ENCODE peak calls at places on chromosomes 16 and 17, in five cellular contexts. One of them, this sample, is unnamed.

GRCh38 chr16:78372302-78372701 is 272.8 kb downstream of the WWOX start:
- DNase-seq in natural killer cell: no peak
- DNase-seq in stomach: no peak
- DNase-seq in neural progenitor cell: peak; percentile 29
- DNase-seq in AG10803: no peak
- DNase-seq in this sample: no peak

GRCh38 chr16:77332792-77333191 is 102.0 kb downstream of the ADAMTS18 start:
- DNase-seq in natural killer cell: no peak
- DNase-seq in neural progenitor cell: no peak
- DNase-seq in stomach: no peak
- DNase-seq in AG10803: peak; percentile 26
- DNase-seq in this sample: no peak

GRCh38 chr17:77948690-77949114 is 9.8 kb upstream of the TNRC6C start:
- DNase-seq in neural progenitor cell: peak; percentile 66
- DNase-seq in AG10803: peak; percentile 54
- DNase-seq in stomach: no peak
- DNase-seq in natural killer cell: no peak
- DNase-seq in this sample: no peak

GRCh38 chr16:74606521-74607309 is at the start of gene GLG1:
- DNase-seq in neural progenitor cell: peak; percentile 97
- DNase-seq in natural killer cell: peak; percentile 93
- DNase-seq in AG10803: peak; percentile 89
- DNase-seq in stomach: peak; percentile 93
- DNase-seq in this sample: peak; percentile 88

GRCh38 chr17:28963841-28964240 is 12.5 kb upstream of the PHF12 start:
- DNase-seq in AG10803: no peak
- DNase-seq in neural progenitor cell: no peak
- DNase-seq in natural killer cell: no peak
- DNase-seq in stomach: no peak
- DNase-seq in this sample: no peak

GRCh38 chr16:89406277-89406888 is 84.0 kb downstream of the ANKRD11 start:
- DNase-seq in stomach: no peak
- DNase-seq in AG10803: no peak
- DNase-seq in natural killer cell: no peak
- DNase-seq in neural progenitor cell: no peak
- DNase-seq in this sample: no peak

GRCh38 chr16:4519274-4520058 is 19.1 kb downstream of the CDIP1 start:
- DNase-seq in neural progenitor cell: no peak
- DNase-seq in natural killer cell: no peak
- DNase-seq in stomach: no peak
- DNase-seq in AG10803: no peak
- DNase-seq in this sample: no peak

GRCh38 chr16:11407047-11407982 is 62.1 kb downstream of the RMI2 start:
- DNase-seq in natural killer cell: peak; percentile 57
- DNase-seq in AG10803: peak; percentile 67
- DNase-seq in neural progenitor cell: peak; percentile 77
- DNase-seq in stomach: peak; percentile 83
- DNase-seq in this sample: peak; percentile 77

GRCh38 chr17:46020023-46020735 is 21.1 kb downstream of the STH start:
- DNase-seq in AG10803: no peak
- DNase-seq in natural killer cell: peak; percentile 77
- DNase-seq in neural progenitor cell: no peak
- DNase-seq in stomach: no peak
- DNase-seq in this sample: no peak

GRCh38 chr16:28280881-28281836 is 11.2 kb upstream of the SBK1 start:
- DNase-seq in natural killer cell: no peak
- DNase-seq in AG10803: no peak
- DNase-seq in neural progenitor cell: peak; percentile 32
- DNase-seq in stomach: no peak
- DNase-seq in this sample: no peak

GRCh38 chr17:81040791-81041337 is 5.9 kb downstream of the BAIAP2 start:
- DNase-seq in AG10803: no peak
- DNase-seq in natural killer cell: no peak
- DNase-seq in neural progenitor cell: peak; percentile 52
- DNase-seq in stomach: no peak
- DNase-seq in this sample: no peak
- TF ChIP-seq CTCF in AG10803: peak; percentile 52
- TF ChIP-seq CTCF in natural killer cell: no peak
- TF ChIP-seq CTCF in neural progenitor cell: peak; percentile 52
- TF ChIP-seq CTCF in stomach: peak; percentile 19
- TF ChIP-seq CTCF in this sample: peak; percentile 61

DNA sequence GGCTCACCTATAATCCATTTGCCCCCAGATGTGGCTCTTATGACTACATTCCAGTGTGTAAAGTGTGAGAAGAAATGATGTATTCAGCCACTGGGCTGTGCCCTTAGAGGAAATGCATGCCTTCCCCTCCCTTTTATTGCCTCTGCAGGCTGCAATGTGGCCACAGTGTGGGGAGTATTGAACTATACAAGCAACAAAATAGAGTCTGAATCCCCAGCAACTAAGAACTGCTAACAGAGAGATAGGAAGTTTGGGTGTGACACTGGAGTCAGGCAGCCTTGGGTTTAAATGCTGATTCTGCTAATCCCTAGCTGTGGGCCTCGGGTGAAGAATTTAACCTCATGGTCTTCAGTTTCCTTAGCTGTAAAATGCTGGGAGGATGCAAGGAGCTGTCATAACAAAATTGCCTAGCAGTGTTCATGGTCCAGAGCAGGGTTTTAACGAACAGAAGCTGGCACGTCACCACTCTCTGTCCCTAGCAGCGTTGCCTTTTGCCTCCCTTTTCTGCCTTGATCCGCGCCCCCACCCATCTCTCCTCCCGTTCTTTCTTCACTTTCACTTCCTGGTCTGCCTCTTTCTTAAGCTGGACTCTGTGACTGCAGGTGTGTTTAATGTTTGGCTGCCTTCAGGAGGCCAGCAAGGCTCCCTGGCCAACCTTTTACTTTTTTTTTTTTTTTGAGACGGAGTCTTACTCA is 50.4 kb downstream of the KPNA2 start:
- DNase-seq in stomach: peak; percentile 43
- DNase-seq in neural progenitor cell: peak; percentile 16
- DNase-seq in natural killer cell: no peak
- DNase-seq in AG10803: no peak
- DNase-seq in this sample: no peak
- TF ChIP-seq CTCF in stomach: no peak
- TF ChIP-seq CTCF in neural progenitor cell: no peak
- TF ChIP-seq CTCF in natural killer cell: no peak
- TF ChIP-seq CTCF in AG10803: no peak
- TF ChIP-seq CTCF in this sample: no peak

GRCh38 chr17:20184191-20184590 is 175.0 kb downstream of the SPECC1 start:
- DNase-seq in neural progenitor cell: no peak
- DNase-seq in natural killer cell: no peak
- DNase-seq in AG10803: no peak
- DNase-seq in stomach: no peak
- DNase-seq in this sample: no peak
- TF ChIP-seq CTCF in neural progenitor cell: no peak
- TF ChIP-seq CTCF in natural killer cell: no peak
- TF ChIP-seq CTCF in AG10803: no peak
- TF ChIP-seq CTCF in stomach: no peak
- TF ChIP-seq CTCF in this sample: no peak

DNA sequence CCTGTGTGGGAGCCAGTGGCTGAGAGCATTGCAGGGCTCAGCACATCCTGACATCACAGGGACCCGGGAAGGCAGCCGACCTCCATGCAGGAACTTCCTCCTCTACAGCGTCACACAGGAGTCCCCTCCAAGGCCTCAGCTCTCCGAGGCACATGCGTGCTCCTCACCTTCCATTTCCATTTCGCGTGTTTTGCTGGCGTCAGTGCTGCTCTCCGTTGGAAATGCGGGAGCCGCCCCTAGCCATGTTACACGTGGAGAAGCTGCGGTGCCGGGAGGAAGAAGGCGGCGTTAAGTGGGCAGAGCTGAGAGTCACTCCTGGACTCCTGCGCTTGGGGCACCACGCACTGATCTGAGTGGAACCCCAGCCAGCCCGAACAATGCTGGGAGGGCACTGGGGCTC is 25.2 kb upstream of the CRISPLD2 start:
- DNase-seq in stomach: no peak
- DNase-seq in natural killer cell: no peak
- DNase-seq in AG10803: no peak
- DNase-seq in neural progenitor cell: no peak
- DNase-seq in this sample: no peak
- TF ChIP-seq CTCF in stomach: no peak
- TF ChIP-seq CTCF in natural killer cell: no peak
- TF ChIP-seq CTCF in AG10803: no peak
- TF ChIP-seq CTCF in neural progenitor cell: no peak
- TF ChIP-seq CTCF in this sample: no peak

GRCh38 chr17:30717290-30718098 is 107.0 kb downstream of the CRLF3 start:
- DNase-seq in neural progenitor cell: no peak
- DNase-seq in AG10803: no peak
- DNase-seq in natural killer cell: no peak
- DNase-seq in stomach: no peak
- DNase-seq in this sample: no peak

GRCh38 chr17:30720013-30720471 is 104.5 kb downstream of the CRLF3 start:
- DNase-seq in neural progenitor cell: no peak
- DNase-seq in AG10803: no peak
- DNase-seq in stomach: peak; percentile 15
- DNase-seq in natural killer cell: peak; percentile 10
- DNase-seq in this sample: no peak

GRCh38 chr17:30716461-30717289 is 107.8 kb downstream of the CRLF3 start:
- DNase-seq in stomach: no peak
- DNase-seq in AG10803: peak; percentile 26
- DNase-seq in natural killer cell: no peak
- DNase-seq in neural progenitor cell: no peak
- DNase-seq in this sample: no peak
- TF ChIP-seq CTCF in stomach: no peak
- TF ChIP-seq CTCF in AG10803: peak; percentile 25
- TF ChIP-seq CTCF in natural killer cell: no peak
- TF ChIP-seq CTCF in neural progenitor cell: peak; percentile 31
- TF ChIP-seq CTCF in this sample: no peak

GRCh38 chr17:39974433-39974832 is 6.2 kb upstream of the PSMD3 start:
- DNase-seq in natural killer cell: no peak
- DNase-seq in AG10803: no peak
- DNase-seq in neural progenitor cell: no peak
- DNase-seq in stomach: no peak
- DNase-seq in this sample: no peak
- TF ChIP-seq CTCF in natural killer cell: no peak
- TF ChIP-seq CTCF in AG10803: no peak
- TF ChIP-seq CTCF in neural progenitor cell: no peak
- TF ChIP-seq CTCF in stomach: no peak
- TF ChIP-seq CTCF in this sample: no peak

GRCh38 chr17:74777884-74778490 is 1.8 kb upstream of the NAT9 start:
- DNase-seq in AG10803: no peak
- DNase-seq in stomach: no peak
- DNase-seq in neural progenitor cell: no peak
- DNase-seq in natural killer cell: no peak
- DNase-seq in this sample: no peak

GRCh38 chr17:74782571-74782970 is 6.4 kb upstream of the NAT9 start:
- DNase-seq in AG10803: no peak
- DNase-seq in stomach: no peak
- DNase-seq in natural killer cell: no peak
- DNase-seq in neural progenitor cell: no peak
- DNase-seq in this sample: no peak

GRCh38 chr17:74778960-74779359 is 2.8 kb upstream of the NAT9 start:
- DNase-seq in natural killer cell: no peak
- DNase-seq in AG10803: no peak
- DNase-seq in stomach: no peak
- DNase-seq in neural progenitor cell: no peak
- DNase-seq in this sample: no peak

GRCh38 chr17:74779948-74780400 is 3.8 kb upstream of the NAT9 start:
- DNase-seq in natural killer cell: peak; percentile 36
- DNase-seq in AG10803: no peak
- DNase-seq in stomach: peak; percentile 35
- DNase-seq in neural progenitor cell: no peak
- DNase-seq in this sample: peak; percentile 95

DNA sequence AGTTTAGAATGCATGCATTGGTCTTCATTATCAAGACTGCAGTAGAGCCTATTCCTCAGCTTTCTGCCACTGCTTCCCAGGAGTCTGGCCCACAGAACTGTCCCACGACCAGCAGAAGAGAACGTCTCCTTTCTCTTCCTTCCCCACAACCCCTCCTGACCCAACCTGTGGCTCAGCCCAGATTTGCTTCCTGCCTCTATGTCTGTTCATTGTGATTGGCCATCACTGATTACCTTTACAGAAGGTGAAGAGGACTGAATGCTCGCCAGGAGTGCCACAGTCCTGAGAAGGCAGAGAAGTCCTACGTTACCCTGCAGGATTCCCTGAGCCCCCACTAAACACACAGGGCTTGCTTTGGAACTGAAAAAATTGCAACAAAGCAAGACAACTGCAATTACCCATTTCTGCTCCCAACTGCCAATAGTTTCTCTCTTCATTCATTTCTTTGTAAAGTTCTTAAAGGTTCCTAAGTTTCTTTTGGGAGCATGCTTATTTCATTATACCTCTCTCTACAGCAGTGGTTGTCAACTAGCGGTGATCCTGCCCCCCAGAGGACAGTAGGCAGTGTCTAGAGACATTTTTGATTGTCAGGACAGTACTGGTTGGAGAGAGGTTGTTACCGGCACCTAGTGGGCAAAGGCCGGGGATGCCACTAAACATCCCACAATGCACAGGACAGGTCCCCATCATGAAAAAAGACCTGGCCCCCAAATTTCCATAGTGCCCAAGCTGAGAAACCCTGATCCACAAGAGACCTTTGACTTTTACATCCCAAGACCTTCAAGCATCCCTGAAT is 4.5 kb upstream of the NAT9 start:
- DNase-seq in natural killer cell: peak; percentile 35
- DNase-seq in stomach: no peak
- DNase-seq in neural progenitor cell: peak; percentile 74
- DNase-seq in AG10803: no peak
- DNase-seq in this sample: no peak
- TF ChIP-seq CTCF in natural killer cell: peak; percentile 69
- TF ChIP-seq CTCF in stomach: no peak
- TF ChIP-seq CTCF in neural progenitor cell: peak; percentile 70
- TF ChIP-seq CTCF in AG10803: peak; percentile 15
- TF ChIP-seq CTCF in this sample: peak; percentile 58